ENCODE peak calls at places on chromosomes 3 and 15, in four cellular contexts. M is Caco-2; V is BE2C; G is CD8-positive, alpha-beta T cell. B is an unnamed sample.
A peak's percentile ranks its signal among the peaks of the same experiment; 100 is the strongest.

GRCh38 chr3:29914861-29915524 is 634.1 kb downstream of the RBMS3 start:
- DNase-seq in M (no peak), V (no peak), G (no peak), B (no peak)

GRCh38 chr3:188472331-188472730 is 318.4 kb downstream of the LPP start:
- DNase-seq in M (no peak), V (no peak), G (no peak), B (no peak)

GRCh38 chr15:71508081-71508682 is 302.2 kb upstream of the NR2E3 start:
- DNase-seq in M (no peak), V (no peak), G (no peak), B (no peak)

GRCh38 chr3:194375473-194375872 is 5.9 kb upstream of the LRRC15 start:
- DNase-seq in M (peak; percentile 25), V (no peak), G (no peak), B (no peak)

GRCh38 chr15:56208641-56209155 is 35.0 kb downstream of the RFX7 start:
- DNase-seq in M (no peak), V (no peak), G (no peak), B (no peak)

GRCh38 chr15:42146551-42147430 is 9.6 kb downstream of the PLA2G4F start:
- DNase-seq in M (peak; percentile 25), V (no peak), G (no peak), B (no peak)

GRCh38 chr15:36601497-36601932 is 22.1 kb downstream of the CDIN1 start:
- DNase-seq in M (no peak), V (no peak), G (no peak), B (no peak)

GRCh38 chr3:37210230-37210629 is 35.8 kb upstream of the LRRFIP2 start:
- DNase-seq in M (no peak), V (no peak), G (no peak), B (no peak)

GRCh38 chr15:85704720-85705119 is 90.0 kb downstream of the KLHL25 start:
- DNase-seq in M (no peak), V (no peak), G (no peak), B (no peak)

GRCh38 chr3:46675426-46675825 is 18.1 kb downstream of the ALS2CL start:
- DNase-seq in M (no peak), V (no peak), G (no peak), B (no peak)

GRCh38 chr3:71064288-71064975 is 519.1 kb downstream of the FOXP1 start:
- DNase-seq in M (peak; percentile 56), V (no peak), G (peak; percentile 62), B (peak; percentile 48)

GRCh38 chr3:51514210-51514609 is 14.4 kb upstream of the DCAF1 start:
- DNase-seq in M (no peak), V (no peak), G (no peak), B (no peak)

GRCh38 chr3:121463745-121464144 is 82.0 kb downstream of the POLQ start:
- DNase-seq in M (no peak), V (no peak), G (no peak), B (no peak)

GRCh38 chr15:77807115-77807514 is 174.4 kb upstream of the LINGO1 start:
- DNase-seq in M (no peak), V (peak; percentile 65), G (no peak), B (no peak)

GRCh38 chr3:178684881-178685590 is 148.8 kb downstream of the KCNMB2 start:
- DNase-seq in M (peak; percentile 32), V (no peak), G (no peak), B (no peak)

GRCh38 chr3:47890832-47891620 is 88.1 kb downstream of the DHX30 start:
- DNase-seq in M (no peak), V (no peak), G (no peak), B (no peak)

GRCh38 chr3:24185738-24186384 is 240.8 kb downstream of the NR1D2 start:
- DNase-seq in M (peak; percentile 48), V (peak; percentile 27), G (no peak), B (peak; percentile 31)

GRCh38 chr3:141959531-141959920 is 83.1 kb downstream of the ATP1B3 start:
- DNase-seq in M (no peak), V (no peak), G (no peak), B (no peak)

GRCh38 chr3:127488141-127488672 is 102.3 kb downstream of the TPRA1 start:
- DNase-seq in M (no peak), V (no peak), G (no peak), B (peak; percentile 27)

GRCh38 chr3:67863869-67864268 is 209.5 kb upstream of the SUCLG2 start:
- DNase-seq in M (peak; percentile 31), V (no peak), G (no peak), B (no peak)

DNA sequence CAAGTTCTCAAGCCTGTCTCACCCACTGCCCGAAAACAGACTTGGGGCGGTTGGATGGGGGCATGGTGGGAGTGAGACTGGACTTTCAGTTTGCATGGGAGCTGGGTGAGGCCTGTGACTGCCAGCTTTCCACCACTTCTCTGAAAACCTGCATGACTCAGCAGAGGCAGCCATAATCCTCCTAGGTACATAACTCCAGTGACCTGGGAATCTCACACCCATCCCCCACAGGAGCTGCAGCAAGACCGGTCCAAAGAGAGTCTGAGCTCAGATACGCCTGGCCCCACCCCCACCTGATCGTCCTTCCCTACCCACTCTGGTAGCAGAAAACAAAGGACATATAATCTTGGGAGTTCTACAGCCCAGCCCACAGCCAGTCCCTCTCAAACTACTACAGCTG is 107.2 kb downstream of the NSMCE3 start:
- DNase-seq in M (no peak), V (no peak), G (no peak), B (no peak)
- H3K9me3 ChIP-seq in M (peaks cover 5% of the 10 kb centered on the region), V (no peaks in the 10 kb centered on the region), G (no peaks in the 10 kb centered on the region), B (peaks cover 19% of the 10 kb centered on the region)

GRCh38 chr15:95663156-95663831 is 667.2 kb upstream of the NR2F2 start:
- DNase-seq in M (no peak), V (no peak), G (no peak), B (no peak)
- H3K9me3 ChIP-seq in M (no peaks in the 10 kb centered on the region), V (no peaks in the 10 kb centered on the region), G (no peaks in the 10 kb centered on the region), B (no peaks in the 10 kb centered on the region)

DNA sequence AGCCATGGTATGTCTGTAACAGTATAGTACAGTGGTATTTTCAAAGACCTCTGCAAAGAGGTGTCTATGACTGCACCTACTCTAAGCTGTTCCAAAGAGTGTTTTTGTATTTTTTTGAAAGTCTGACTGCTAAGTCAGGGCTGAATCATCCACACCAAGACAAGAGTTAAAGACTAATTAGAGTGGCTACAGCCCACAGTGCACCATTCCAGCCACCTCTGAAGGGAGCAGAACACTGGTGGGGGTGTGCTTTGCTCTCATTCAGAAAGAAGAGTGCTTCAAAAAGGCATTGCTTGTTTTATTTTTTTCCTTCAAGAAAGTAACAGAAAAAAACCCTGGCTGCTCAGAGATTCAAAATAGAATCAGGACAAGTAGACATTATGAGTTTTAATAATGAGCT is 301.5 kb downstream of the GABRG3 start:
- DNase-seq in M (no peak), V (no peak), G (no peak), B (no peak)
- H3K9me3 ChIP-seq in M (no peaks in the 10 kb centered on the region), V (no peaks in the 10 kb centered on the region), G (peaks cover 4% of the 10 kb centered on the region), B (no peaks in the 10 kb centered on the region)

GRCh38 chr15:24976932-24977331 is 22.1 kb downstream of the SNRPN start:
- DNase-seq in M (no peak), V (no peak), G (no peak), B (no peak)

GRCh38 chr15:24966364-24967103 is 11.7 kb downstream of the SNRPN start:
- DNase-seq in M (no peak), V (no peak), G (no peak), B (no peak)

GRCh38 chr15:24971772-24972171 is 17.0 kb downstream of the SNRPN start:
- DNase-seq in M (no peak), V (no peak), G (no peak), B (no peak)

DNA sequence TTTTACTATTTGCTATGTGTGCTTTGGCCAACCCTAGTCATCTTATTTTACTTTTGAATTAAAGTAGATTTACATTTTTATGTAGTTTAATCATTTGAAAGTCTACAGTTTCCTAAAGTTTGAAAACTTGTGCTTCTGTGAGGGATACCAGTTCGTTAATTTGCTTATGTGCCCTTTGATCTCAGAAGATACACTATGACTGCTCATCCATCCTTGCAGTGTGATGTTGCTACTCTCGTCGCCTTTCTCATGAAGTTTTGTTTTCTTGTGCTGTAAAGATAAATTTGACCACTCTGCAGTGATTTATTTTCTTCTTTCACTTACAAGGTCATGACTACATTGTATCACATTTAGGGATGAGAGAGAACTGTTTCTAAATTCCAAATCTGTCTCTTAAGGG is 16.3 kb downstream of the SNRPN start:
- DNase-seq in M (no peak), V (no peak), G (no peak), B (no peak)
- H3K9me3 ChIP-seq in M (peaks cover 4% of the 10 kb centered on the region), V (no peaks in the 10 kb centered on the region), G (peaks cover 24% of the 10 kb centered on the region), B (peaks cover 17% of the 10 kb centered on the region)

GRCh38 chr3:128742821-128743594 is 17.0 kb downstream of the RAB7A start:
- DNase-seq in M (no peak), V (no peak), G (no peak), B (no peak)
- H3K9me3 ChIP-seq in M (no peaks in the 10 kb centered on the region), V (peaks cover 6% of the 10 kb centered on the region), G (no peaks in the 10 kb centered on the region), B (no peaks in the 10 kb centered on the region)

GRCh38 chr15:46617507-46617906 is 982.7 kb downstream of the SQOR start:
- DNase-seq in M (no peak), V (no peak), G (no peak), B (no peak)
- H3K9me3 ChIP-seq in M (no peaks in the 10 kb centered on the region), V (no peaks in the 10 kb centered on the region), G (no peaks in the 10 kb centered on the region), B (no peaks in the 10 kb centered on the region)

GRCh38 chr15:95346856-95347255 is 983.6 kb upstream of the NR2F2 start:
- DNase-seq in M (no peak), V (no peak), G (no peak), B (no peak)

GRCh38 chr15:95345867-95346266 is 984.6 kb upstream of the NR2F2 start:
- DNase-seq in M (no peak), V (no peak), G (no peak), B (no peak)

DNA sequence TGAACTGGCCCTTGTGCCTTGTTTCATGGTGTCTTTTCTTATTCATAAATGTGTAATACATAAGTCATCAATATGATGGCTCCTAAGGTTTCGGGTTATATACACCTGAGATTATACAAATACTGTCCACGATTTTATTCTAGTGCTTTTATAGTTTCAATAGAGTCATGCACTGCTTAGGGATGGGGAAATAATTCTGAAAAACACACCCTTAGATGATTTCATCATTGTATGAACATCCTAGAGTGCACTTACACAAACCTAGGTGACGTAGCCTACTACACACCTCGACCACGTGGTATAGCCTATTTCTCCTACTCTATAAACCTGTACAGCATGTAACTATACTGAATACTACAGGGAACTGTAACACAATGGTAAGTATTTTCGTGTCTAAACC is 988.8 kb upstream of the NR2F2 start:
- DNase-seq in M (no peak), V (no peak), G (no peak), B (no peak)
- H3K9me3 ChIP-seq in M (no peaks in the 10 kb centered on the region), V (no peaks in the 10 kb centered on the region), G (no peaks in the 10 kb centered on the region), B (no peaks in the 10 kb centered on the region)